ENCODE peak calls at places on chromosomes 1 and 21, in nine cellular contexts. H, C, Y, G, U, E, J, N and X are unnamed samples.

GRCh38 chr1:236064674-236065508 is at the start of gene NID1:
- DNase-seq in H (peak; percentile 82), C (peak; percentile 78), Y (no peak), G (peak; percentile 95), U (peak; percentile 84), E (peak; percentile 68), J (no peak), N (peak; percentile 91), X (peak; percentile 66)

GRCh38 chr1:14895727-14896126 is 257.8 kb upstream of the TMEM51 start:
- DNase-seq in H (no peak), C (no peak), Y (no peak), G (no peak), U (no peak), E (no peak), J (no peak), N (no peak), X (no peak)

GRCh38 chr1:35539073-35539823 is 18.0 kb downstream of the KIAA0319L start:
- DNase-seq in H (peak; percentile 65), C (no peak), Y (no peak), G (no peak), U (no peak), E (no peak), J (peak; percentile 26), N (no peak), X (no peak)

GRCh38 chr21:45508607-45509565 is 33.4 kb downstream of the SLC19A1 start:
- DNase-seq in H (no peak), C (no peak), Y (no peak), G (peak; percentile 20), U (no peak), E (peak; percentile 48), J (no peak), N (no peak), X (no peak)

GRCh38 chr21:15400905-15401304 is 328.9 kb upstream of the USP25 start:
- DNase-seq in H (no peak), C (no peak), Y (no peak), G (no peak), U (no peak), E (no peak), J (no peak), N (no peak), X (no peak)

GRCh38 chr1:180946537-180947507 is 34.1 kb downstream of the KIAA1614 start:
- DNase-seq in H (no peak), C (no peak), Y (no peak), G (peak; percentile 39), U (no peak), E (no peak), J (no peak), N (no peak), X (no peak)

GRCh38 chr1:6796095-6796494 is 10.8 kb downstream of the CAMTA1 start:
- DNase-seq in H (no peak), C (no peak), Y (no peak), G (no peak), U (no peak), E (no peak), J (no peak), N (no peak), X (no peak)

GRCh38 chr1:244288663-244289062 is 163.0 kb downstream of the ADSS2 start:
- DNase-seq in H (no peak), C (no peak), Y (no peak), G (no peak), U (no peak), E (no peak), J (no peak), N (no peak), X (no peak)

GRCh38 chr1:56798053-56798471 is 21.1 kb downstream of the FYB2 start:
- DNase-seq in H (peak; percentile 64), C (no peak), Y (no peak), G (peak; percentile 42), U (no peak), E (no peak), J (no peak), N (no peak), X (no peak)

GRCh38 chr1:29259802-29260441 is 23.6 kb downstream of the PTPRU start:
- DNase-seq in H (peak; percentile 73), C (peak; percentile 43), Y (peak; percentile 17), G (peak; percentile 82), U (peak; percentile 73), E (peak; percentile 69), J (no peak), N (peak; percentile 63), X (no peak)

GRCh38 chr1:218164111-218164929 is 120.8 kb upstream of the RRP15 start:
- DNase-seq in H (peak; percentile 47), C (peak; percentile 31), Y (no peak), G (peak; percentile 90), U (no peak), E (peak; percentile 57), J (peak; percentile 93), N (no peak), X (peak; percentile 24)

GRCh38 chr1:94153133-94153532 is 32.2 kb upstream of the ABCA4 start:
- DNase-seq in H (no peak), C (no peak), Y (no peak), G (no peak), U (no peak), E (no peak), J (no peak), N (no peak), X (no peak)

GRCh38 chr1:10529096-10529495 is 54.3 kb downstream of the PEX14 start:
- DNase-seq in H (no peak), C (no peak), Y (no peak), G (peak; percentile 32), U (peak; percentile 52), E (no peak), J (no peak), N (no peak), X (no peak)

GRCh38 chr21:33428669-33429068 is 25.5 kb downstream of the IFNGR2 start:
- DNase-seq in H (peak; percentile 65), C (no peak), Y (no peak), G (no peak), U (no peak), E (no peak), J (no peak), N (no peak), X (no peak)

GRCh38 chr1:206144605-206145004 is 27.4 kb upstream of the AVPR1B start:
- DNase-seq in H (no peak), C (no peak), Y (no peak), G (no peak), U (no peak), E (no peak), J (no peak), N (no peak), X (no peak)

GRCh38 chr21:41109174-41109573 is 58.8 kb upstream of the BACE2 start:
- DNase-seq in H (no peak), C (no peak), Y (no peak), G (no peak), U (no peak), E (no peak), J (no peak), N (no peak), X (no peak)

GRCh38 chr1:33007190-33008050 is 29.3 kb downstream of the AK2 start:
- DNase-seq in H (peak; percentile 96), C (peak; percentile 68), Y (no peak), G (peak; percentile 44), U (peak; percentile 86), E (no peak), J (no peak), N (peak; percentile 81), X (no peak)

GRCh38 chr21:44958471-44959191 is 18.8 kb downstream of the SLX9 start:
- DNase-seq in H (peak; percentile 74), C (peak; percentile 79), Y (no peak), G (peak; percentile 75), U (peak; percentile 92), E (peak; percentile 67), J (no peak), N (peak; percentile 90), X (no peak)

GRCh38 chr1:204683284-204684205 is 2.0 kb downstream of the LRRN2 start:
- DNase-seq in H (no peak), C (no peak), Y (no peak), G (no peak), U (no peak), E (no peak), J (no peak), N (no peak), X (no peak)

GRCh38 chr1:204688007-204688406 is 2.5 kb upstream of the LRRN2 start:
- DNase-seq in H (no peak), C (no peak), Y (no peak), G (no peak), U (no peak), E (no peak), J (no peak), N (no peak), X (no peak)

GRCh38 chr1:204684206-204684536 is 1.4 kb downstream of the LRRN2 start:
- DNase-seq in H (no peak), C (no peak), Y (no peak), G (no peak), U (no peak), E (no peak), J (no peak), N (no peak), X (no peak)

GRCh38 chr1:204684551-204685235 is 845 bp downstream of the LRRN2 start:
- DNase-seq in H (no peak), C (no peak), Y (no peak), G (peak; percentile 58), U (no peak), E (no peak), J (no peak), N (no peak), X (no peak)

GRCh38 chr1:204685236-204686006 is at the start of gene LRRN2:
- DNase-seq in H (peak; percentile 36), C (no peak), Y (no peak), G (peak; percentile 66), U (no peak), E (peak; percentile 55), J (no peak), N (no peak), X (no peak)
- H3K27me3 ChIP-seq in H (peaks cover 73% of the 10 kb centered on the region), C (peaks cover 11% of the 10 kb centered on the region), Y (peaks cover 3% of the 10 kb centered on the region), G (peaks cover 83% of the 10 kb centered on the region), U (peaks cover 12% of the 10 kb centered on the region), E (no peaks in the 10 kb centered on the region), J (peaks cover 17% of the 10 kb centered on the region), N (no peaks in the 10 kb centered on the region), X (peaks cover 2% of the 10 kb centered on the region)

DNA sequence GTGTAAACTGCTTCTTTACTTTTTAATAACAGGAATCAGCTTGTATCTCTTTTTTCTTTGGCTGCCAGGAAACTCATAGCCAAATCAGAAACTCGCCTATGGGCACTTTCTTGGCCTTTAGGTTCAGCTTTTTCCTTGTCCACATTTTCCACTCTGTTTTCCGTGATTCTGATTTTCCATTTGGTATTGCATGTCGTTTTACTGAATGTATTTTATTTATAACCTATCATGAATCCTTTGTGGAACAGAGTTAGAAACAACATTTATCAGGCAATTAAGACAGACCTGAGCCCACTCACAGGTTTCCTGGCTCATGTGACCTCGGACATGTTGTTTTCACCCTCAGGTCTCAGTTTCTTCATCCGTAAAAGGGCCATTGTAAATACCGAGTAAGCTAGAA is 5.3 kb upstream of the ECE1 start:
- DNase-seq in H (no peak), C (no peak), Y (no peak), G (no peak), U (no peak), E (no peak), J (peak; percentile 6), N (no peak), X (no peak)
- H3K4me3 ChIP-seq in H (no peak overlapping the region), C (no peak overlapping the region), Y (no peak overlapping the region), G (no peak overlapping the region), U (no peak overlapping the region), E (no peak overlapping the region), J (peak overlapping the region; percentile 46), N (no peak overlapping the region), X (no peak overlapping the region)

GRCh38 chr1:203796223-203796747 is 862 bp downstream of the ZBED6 start:
- DNase-seq in H (peak; percentile 67), C (no peak), Y (peak; percentile 9), G (no peak), U (no peak), E (no peak), J (peak; percentile 40), N (no peak), X (peak; percentile 23)
- H3K36me3 ChIP-seq in H (peaks cover 23% of the 10 kb centered on the region), C (no peaks in the 10 kb centered on the region), Y (peaks cover 7% of the 10 kb centered on the region), G (peaks cover 30% of the 10 kb centered on the region), U (peaks cover 6% of the 10 kb centered on the region), E (peaks cover 3% of the 10 kb centered on the region), J (peaks cover 14% of the 10 kb centered on the region), N (no peaks in the 10 kb centered on the region), X (peaks cover 7% of the 10 kb centered on the region)

GRCh38 chr1:115838805-115839705 is 1.9 kb downstream of the NHLH2 start:
- DNase-seq in H (peak; percentile 59), C (no peak), Y (no peak), G (peak; percentile 67), U (no peak), E (no peak), J (no peak), N (no peak), X (peak; percentile 6)
- H3K27me3 ChIP-seq in H (peaks cover 72% of the 10 kb centered on the region), C (peaks cover 72% of the 10 kb centered on the region), Y (peaks cover 21% of the 10 kb centered on the region), G (peaks cover 60% of the 10 kb centered on the region), U (peaks cover 81% of the 10 kb centered on the region), E (peaks cover 42% of the 10 kb centered on the region), J (no peaks in the 10 kb centered on the region), N (peaks cover 25% of the 10 kb centered on the region), X (peaks cover 1% of the 10 kb centered on the region)